ENCODE peak calls at places on chromosomes 6 and 20, in six cellular contexts. C is K562, U is GM12892, V is H1, O is HepG2, K is GM12878. R is an unnamed sample.

GRCh38 chr6:12312736-12313135 is 22.6 kb downstream of the EDN1 start:
- DNase-seq in C (no peak), U (no peak), V (no peak), O (no peak), K (no peak), R (no peak)

GRCh38 chr6:8027965-8028651 is 36.1 kb downstream of the BLOC1S5 start:
- DNase-seq in C (no peak), U (no peak), V (no peak), O (no peak), K (no peak), R (no peak)

GRCh38 chr6:39065561-39065960 is 17.0 kb downstream of the GLP1R start:
- DNase-seq in C (no peak), U (no peak), V (no peak), O (no peak), K (no peak), R (no peak)

GRCh38 chr20:10219452-10219791 is 792 bp downstream of the SNAP25 start:
- DNase-seq in C (peak), U (peak), V (no peak), O (no peak), K (no peak), R (peak)

GRCh38 chr20:20732641-20733040 is 20.2 kb upstream of the RALGAPA2 start:
- DNase-seq in C (no peak), U (no peak), V (no peak), O (no peak), K (no peak), R (no peak)

GRCh38 chr20:18689557-18689956 is 101.7 kb downstream of the DTD1 start:
- DNase-seq in C (no peak), U (no peak), V (no peak), O (no peak), K (no peak), R (no peak)

GRCh38 chr6:47047097-47047478 is 5.0 kb upstream of the ADGRF1 start:
- DNase-seq in C (no peak), U (no peak), V (no peak), O (no peak), K (no peak), R (no peak)

GRCh38 chr20:63968928-63969760 is 586 bp downstream of the ZNF512B start:
- DNase-seq in C (peak), U (no peak), V (no peak), O (peak), K (no peak), R (no peak)

GRCh38 chr20:11232896-11233295 is 559.1 kb upstream of the JAG1 start:
- DNase-seq in C (no peak), U (no peak), V (no peak), O (no peak), K (no peak), R (no peak)

GRCh38 chr6:122653094-122653493 is 42.9 kb downstream of the PKIB start:
- DNase-seq in C (no peak), U (no peak), V (no peak), O (peak), K (no peak), R (no peak)

GRCh38 chr6:43093361-43094289 is 17.5 kb downstream of the PTK7 start:
- DNase-seq in C (peak), U (no peak), V (no peak), O (peak), K (no peak), R (no peak)

GRCh38 chr6:111982681-111983080 is 71.2 kb upstream of the CCN6 start:
- DNase-seq in C (no peak), U (no peak), V (no peak), O (no peak), K (no peak), R (no peak)

GRCh38 chr6:111985202-111985731 is 68.6 kb upstream of the CCN6 start:
- DNase-seq in C (no peak), U (no peak), V (peak), O (no peak), K (no peak), R (no peak)

GRCh38 chr6:111984516-111985201 is 69.2 kb upstream of the CCN6 start:
- DNase-seq in C (no peak), U (no peak), V (no peak), O (no peak), K (no peak), R (no peak)

GRCh38 chr6:111983197-111983596 is 70.7 kb upstream of the CCN6 start:
- DNase-seq in C (no peak), U (no peak), V (no peak), O (no peak), K (no peak), R (no peak)

DNA sequence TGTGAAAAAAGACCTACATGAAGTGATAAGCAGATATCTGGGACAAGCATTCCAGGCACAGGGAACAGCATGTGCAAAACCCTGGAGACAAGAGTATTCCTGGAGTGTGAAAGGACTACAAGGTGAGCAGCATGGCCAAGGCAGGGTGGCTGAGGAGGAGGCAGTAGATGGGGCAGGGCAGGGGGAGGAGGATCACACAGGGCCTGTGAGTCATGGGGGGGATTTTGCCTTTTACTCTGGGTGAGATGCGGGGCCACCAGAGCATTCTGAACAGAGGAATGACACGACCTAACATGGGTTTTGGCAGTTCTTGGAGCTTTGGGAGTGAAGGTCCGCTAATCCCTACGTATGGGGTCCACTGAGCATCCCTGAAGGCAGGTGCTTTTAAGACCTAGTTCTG is 69.8 kb upstream of the CCN6 start:
- DNase-seq in C (no peak), U (no peak), V (no peak), O (no peak), K (no peak), R (no peak)
- TF ChIP-seq TAF1 in C (no peak), U (no peak), V (no peak), O (no peak), K (no peak), R (no peak)

DNA sequence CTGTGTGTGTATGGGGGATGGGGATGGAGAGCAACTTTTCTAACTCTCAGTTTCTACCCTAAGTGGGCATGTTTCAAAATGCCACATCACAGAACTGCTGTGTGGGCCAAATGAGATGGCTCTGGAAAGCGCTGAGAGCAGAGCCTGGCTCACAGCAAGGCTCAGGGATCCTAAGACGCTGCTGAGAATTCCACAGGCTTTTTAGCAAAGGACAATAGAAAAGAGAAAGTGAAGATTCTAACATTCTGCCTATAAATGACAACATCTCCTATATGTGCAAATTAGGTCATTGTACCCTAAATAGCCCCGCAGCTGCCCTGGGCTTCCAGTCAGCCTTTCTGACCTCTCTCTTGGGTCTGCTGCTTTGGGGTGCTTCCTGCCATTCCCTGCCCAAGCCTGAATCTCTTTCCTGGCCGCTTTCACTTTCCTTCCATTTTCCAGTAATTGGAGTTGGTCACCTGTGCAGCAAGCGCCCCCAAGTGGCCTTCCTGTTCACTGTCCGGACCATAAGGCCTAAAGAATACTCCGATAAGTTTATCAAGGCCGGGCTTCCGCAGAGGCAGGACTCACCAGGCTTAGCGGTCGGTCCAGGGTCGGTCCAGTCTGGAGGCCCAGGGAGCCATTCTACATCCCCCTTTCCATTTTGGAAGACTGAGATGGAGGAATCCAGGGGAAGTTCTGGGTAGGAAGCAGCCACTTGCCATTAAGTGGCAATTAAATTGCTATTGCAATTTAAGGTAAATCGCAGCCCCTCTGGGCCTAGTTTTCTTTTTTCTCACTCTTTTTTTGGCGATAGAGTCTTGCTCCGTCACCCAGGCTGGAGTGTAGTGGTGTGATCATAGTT is 6.7 kb upstream of the DDR1 start:
- DNase-seq in C (peak), U (no peak), V (peak), O (peak), K (peak), R (no peak)
- TF ChIP-seq POLR2A in C (no peak), U (no peak), V (no peak), O (no peak), K (peak), R (no peak)

GRCh38 chr6:56949261-56949660 is 5.6 kb upstream of the BEND6 start:
- DNase-seq in C (no peak), U (no peak), V (no peak), O (no peak), K (no peak), R (no peak)
- TF ChIP-seq TAF1 in C (no peak), U (no peak), V (no peak), O (no peak), K (no peak), R (no peak)

DNA sequence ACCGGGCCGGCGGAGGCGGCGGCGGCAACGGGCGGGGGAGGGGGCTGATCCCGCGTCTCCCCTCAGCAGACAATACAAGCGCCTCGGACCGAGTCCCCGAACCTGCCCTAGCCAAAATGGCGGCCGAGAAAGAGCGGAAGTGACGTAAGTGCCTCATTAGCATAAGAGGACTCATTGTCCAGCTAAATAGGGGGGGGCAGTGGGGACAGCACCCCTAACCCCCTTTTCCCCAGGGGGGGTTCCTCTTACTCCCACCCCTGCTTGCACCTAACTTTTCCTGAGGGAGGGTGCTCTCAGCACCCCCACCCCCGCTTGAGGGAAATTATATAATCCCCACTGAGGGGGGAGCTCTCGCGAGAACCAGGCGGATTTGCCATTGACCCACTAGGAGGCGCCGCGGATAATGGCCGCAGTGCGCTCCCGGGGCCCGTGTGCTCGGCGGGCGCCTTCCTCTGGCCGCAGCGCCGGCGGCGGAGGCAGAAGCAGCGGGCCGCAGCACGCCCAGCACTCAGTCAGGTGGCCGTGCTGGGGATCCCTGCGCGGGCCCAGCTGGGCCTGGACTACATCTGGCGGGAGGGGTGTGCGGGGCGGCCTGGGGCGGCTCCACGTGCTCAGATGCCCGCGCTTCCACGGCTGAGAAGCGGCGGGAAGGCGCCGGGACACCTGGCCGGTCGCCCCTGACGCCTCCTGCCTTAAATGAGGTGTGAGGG is at the start of gene ADNP:
- DNase-seq in C (peak), U (peak), V (peak), O (peak), K (peak), R (peak)
- TF ChIP-seq POLR2A in C (peak), U (peak), V (peak), O (peak), K (peak), R (peak)

GRCh38 chr6:79607000-79607399 is 24.1 kb upstream of the SH3BGRL2 start:
- DNase-seq in C (no peak), U (no peak), V (no peak), O (peak), K (no peak), R (no peak)

GRCh38 chr6:79605061-79605460 is 26.1 kb upstream of the SH3BGRL2 start:
- DNase-seq in C (peak), U (no peak), V (no peak), O (no peak), K (no peak), R (no peak)

GRCh38 chr6:79602859-79603258 is 28.3 kb upstream of the SH3BGRL2 start:
- DNase-seq in C (no peak), U (no peak), V (no peak), O (no peak), K (no peak), R (no peak)

GRCh38 chr6:79605968-79606764 is 25.0 kb upstream of the SH3BGRL2 start:
- DNase-seq in C (no peak), U (no peak), V (no peak), O (no peak), K (no peak), R (no peak)

GRCh38 chr6:79604583-79605037 is 26.5 kb upstream of the SH3BGRL2 start:
- DNase-seq in C (peak), U (no peak), V (no peak), O (peak), K (no peak), R (no peak)
- TF ChIP-seq TAF1 in C (peak), U (no peak), V (no peak), O (no peak), K (no peak), R (no peak)

GRCh38 chr6:136511921-136512320 is 38.3 kb downstream of the MAP7 start:
- DNase-seq in C (no peak), U (no peak), V (no peak), O (no peak), K (no peak), R (no peak)

GRCh38 chr6:136510299-136510698 is 39.9 kb downstream of the MAP7 start:
- DNase-seq in C (no peak), U (no peak), V (no peak), O (no peak), K (no peak), R (no peak)

GRCh38 chr6:136511397-136511796 is 38.8 kb downstream of the MAP7 start:
- DNase-seq in C (no peak), U (no peak), V (no peak), O (no peak), K (no peak), R (no peak)

GRCh38 chr6:136508701-136509387 is 41.4 kb downstream of the MAP7 start:
- DNase-seq in C (no peak), U (no peak), V (no peak), O (no peak), K (no peak), R (no peak)

DNA sequence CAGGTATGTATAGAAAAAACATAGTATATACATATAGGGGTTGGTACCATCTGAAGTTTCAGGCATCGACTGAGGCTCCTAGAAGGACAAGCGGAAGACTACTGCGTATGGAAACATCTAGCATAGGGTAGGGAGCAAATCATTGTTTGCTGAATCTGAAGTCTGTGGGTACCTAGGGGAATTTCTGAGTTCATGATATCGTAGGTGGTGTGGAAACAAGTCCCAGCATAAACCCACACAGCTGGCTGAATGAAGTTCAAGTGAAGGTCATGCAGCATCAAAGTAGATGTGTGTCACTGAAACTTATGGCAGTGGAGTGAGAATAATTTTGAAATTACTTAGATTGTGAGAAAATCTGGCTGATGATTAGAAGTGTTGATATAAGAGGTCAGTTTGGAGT is 39.4 kb downstream of the MAP7 start:
- DNase-seq in C (no peak), U (no peak), V (no peak), O (no peak), K (no peak), R (no peak)
- TF ChIP-seq POLR2A in C (no peak), U (no peak), V (no peak), O (no peak), K (no peak), R (no peak)

GRCh38 chr6:156883497-156884252 is 106.5 kb downstream of the ARID1B start:
- DNase-seq in C (no peak), U (no peak), V (no peak), O (no peak), K (no peak), R (no peak)
- TF ChIP-seq TAF1 in C (no peak), U (no peak), V (no peak), O (no peak), K (no peak), R (no peak)

DNA sequence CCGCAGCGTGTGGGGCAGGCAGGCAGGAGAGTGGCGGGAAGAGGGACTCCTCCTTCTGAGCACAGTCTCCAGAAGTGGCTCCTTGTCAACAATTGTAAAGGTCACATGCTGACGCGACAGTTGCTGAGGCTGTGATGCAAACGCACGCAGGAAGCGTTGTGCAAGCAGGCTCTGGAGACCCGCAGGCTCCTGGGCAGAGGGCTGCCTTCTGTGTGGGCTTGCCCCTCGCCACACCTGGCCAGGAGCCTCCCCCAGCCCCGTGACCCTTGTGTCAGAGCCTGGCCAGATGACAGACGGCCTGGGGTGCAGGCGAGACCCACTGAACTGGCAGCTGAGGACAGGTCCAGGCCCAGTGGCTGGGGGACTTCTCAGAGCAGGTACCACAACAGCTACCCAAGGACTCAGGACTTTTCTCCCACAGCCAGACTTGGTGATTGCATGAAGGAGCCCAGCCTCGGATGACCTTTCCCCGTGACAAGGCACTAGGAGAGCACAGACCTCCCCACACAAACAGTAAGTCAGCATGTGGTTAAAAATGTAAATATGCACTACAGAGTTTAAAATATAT is 222.2 kb upstream of the RREB1 start:
- DNase-seq in C (no peak), U (no peak), V (no peak), O (no peak), K (no peak), R (no peak)
- TF ChIP-seq POLR2A in C (no peak), U (no peak), V (no peak), O (no peak), K (no peak), R (no peak)

GRCh38 chr6:15305496-15305895 is 59.6 kb downstream of the JARID2 start:
- DNase-seq in C (no peak), U (no peak), V (no peak), O (no peak), K (no peak), R (no peak)
- TF ChIP-seq TAF1 in C (no peak), U (no peak), V (no peak), O (no peak), K (no peak), R (no peak)

GRCh38 chr6:50925548-50925947 is 106.9 kb downstream of the TFAP2B start:
- DNase-seq in C (peak), U (no peak), V (no peak), O (no peak), K (no peak), R (no peak)
- TF ChIP-seq POLR2A in C (no peak), U (no peak), V (no peak), O (no peak), K (no peak), R (no peak)

R was measured in GM12891.